ENCODE peak calls at places on chromosomes 3 and 15, in seven cellular contexts. Z is HCT116, C is GM12891, P is breast epithelium, R is GM12892, G is spleen, L is K562. W is an unnamed sample.

GRCh38 chr3:171838218-171838720 is 4.9 kb upstream of the TMEM212 start:
- DNase-seq in L (no peak), Z (no peak), R (no peak), P (no peak), G (no peak), C (no peak), W (no peak)

GRCh38 chr3:46917257-46917656 is 39.7 kb downstream of the PTH1R start:
- DNase-seq in R (no peak), L (no peak), G (peak; percentile 31), C (no peak), Z (no peak), P (no peak), W (no peak)

GRCh38 chr3:77042892-77043291 is 3.0 kb downstream of the ROBO2 start:
- DNase-seq in R (no peak), Z (no peak), L (no peak), P (no peak), C (no peak), G (no peak), W (no peak)

GRCh38 chr15:98174286-98174685 is 213.8 kb downstream of the ARRDC4 start:
- DNase-seq in R (no peak), C (no peak), Z (no peak), P (no peak), G (no peak), L (no peak), W (no peak)

GRCh38 chr3:73621388-73621787 is 3.4 kb downstream of the PDZRN3 start:
- DNase-seq in P (no peak), R (no peak), G (no peak), C (no peak), Z (no peak), L (no peak), W (no peak)

GRCh38 chr3:172760406-172760805 is 9.9 kb downstream of the ECT2 start:
- DNase-seq in Z (no peak), P (no peak), C (no peak), G (no peak), R (no peak), L (no peak), W (no peak)

GRCh38 chr3:58124387-58124786 is 86.4 kb downstream of the DNASE1L3 start:
- DNase-seq in Z (no peak), P (no peak), L (no peak), C (no peak), G (no peak), R (no peak), W (no peak)

GRCh38 chr3:126956361-126956760 is 26.6 kb upstream of the PLXNA1 start:
- DNase-seq in C (no peak), R (no peak), Z (no peak), L (no peak), P (peak; percentile 35), G (peak; percentile 67), W (no peak)

GRCh38 chr3:160678447-160678846 is 1.5 kb downstream of the ARL14 start:
- DNase-seq in Z (no peak), P (no peak), C (no peak), G (no peak), R (no peak), L (no peak), W (no peak)

GRCh38 chr3:148718982-148719862 is 21.5 kb downstream of the AGTR1 start:
- DNase-seq in R (no peak), C (no peak), L (no peak), Z (peak; percentile 4), P (no peak), G (no peak), W (no peak)

GRCh38 chr3:197327701-197328100 is 29.3 kb upstream of the DLG1 start:
- DNase-seq in L (no peak), P (no peak), R (no peak), Z (no peak), G (no peak), C (no peak), W (no peak)

GRCh38 chr3:191378142-191378541 is 47.8 kb upstream of the UTS2B start:
- DNase-seq in Z (no peak), R (no peak), G (no peak), L (no peak), C (no peak), P (no peak), W (no peak)

GRCh38 chr3:195546130-195546560 is 3.0 kb upstream of the PPP1R2 start:
- DNase-seq in C (no peak), R (no peak), G (no peak), L (no peak), Z (peak; percentile 86), P (no peak), W (peak; percentile 91)

GRCh38 chr15:70271422-70272088 is 173.8 kb upstream of the TLE3 start:
- DNase-seq in C (no peak), R (no peak), L (no peak), P (no peak), G (peak; percentile 23), Z (peak; percentile 92), W (no peak)

DNA sequence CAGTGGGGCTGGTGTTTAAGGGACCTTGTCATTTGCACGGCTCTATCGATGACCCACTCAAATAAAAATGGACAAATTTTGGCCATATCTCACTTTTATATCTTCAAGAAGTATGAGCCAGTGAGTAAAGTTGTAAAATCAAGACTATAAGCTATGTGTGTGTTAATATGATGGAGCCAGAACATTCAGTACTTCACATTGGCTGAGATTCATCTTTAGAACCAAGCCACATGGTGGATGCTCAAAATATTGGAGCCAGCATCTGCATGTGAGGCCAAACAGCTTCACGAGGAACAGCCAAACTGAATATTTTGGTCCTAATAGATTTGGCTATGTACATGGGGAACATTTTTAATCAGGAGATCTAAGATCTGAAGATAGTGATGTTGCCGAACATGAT is 1089.7 kb downstream of the TUSC7 start:
- DNase-seq in R (no peak), C (no peak), L (no peak), Z (no peak), G (no peak), P (no peak), W (no peak)
- TF ChIP-seq POLR2AphosphoS5 in R (no peak), C (no peak), L (no peak), Z (no peak), G (no peak), P (no peak), W (no peak)

GRCh38 chr3:50124363-50125226 is 30.5 kb upstream of the SEMA3F start:
- DNase-seq in G (peak; percentile 67), L (no peak), Z (no peak), C (no peak), P (peak; percentile 51), R (no peak), W (no peak)

GRCh38 chr3:50127251-50127671 is 27.9 kb upstream of the SEMA3F start:
- DNase-seq in Z (no peak), G (no peak), C (no peak), P (peak; percentile 70), L (no peak), R (no peak), W (no peak)

GRCh38 chr3:50123394-50124361 is 31.4 kb upstream of the SEMA3F start:
- DNase-seq in L (no peak), C (no peak), R (no peak), P (peak; percentile 51), Z (no peak), G (no peak), W (no peak)

GRCh38 chr3:50126287-50127211 is 28.6 kb upstream of the SEMA3F start:
- DNase-seq in R (no peak), L (no peak), G (peak; percentile 73), Z (no peak), P (peak; percentile 61), C (no peak), W (no peak)

DNA sequence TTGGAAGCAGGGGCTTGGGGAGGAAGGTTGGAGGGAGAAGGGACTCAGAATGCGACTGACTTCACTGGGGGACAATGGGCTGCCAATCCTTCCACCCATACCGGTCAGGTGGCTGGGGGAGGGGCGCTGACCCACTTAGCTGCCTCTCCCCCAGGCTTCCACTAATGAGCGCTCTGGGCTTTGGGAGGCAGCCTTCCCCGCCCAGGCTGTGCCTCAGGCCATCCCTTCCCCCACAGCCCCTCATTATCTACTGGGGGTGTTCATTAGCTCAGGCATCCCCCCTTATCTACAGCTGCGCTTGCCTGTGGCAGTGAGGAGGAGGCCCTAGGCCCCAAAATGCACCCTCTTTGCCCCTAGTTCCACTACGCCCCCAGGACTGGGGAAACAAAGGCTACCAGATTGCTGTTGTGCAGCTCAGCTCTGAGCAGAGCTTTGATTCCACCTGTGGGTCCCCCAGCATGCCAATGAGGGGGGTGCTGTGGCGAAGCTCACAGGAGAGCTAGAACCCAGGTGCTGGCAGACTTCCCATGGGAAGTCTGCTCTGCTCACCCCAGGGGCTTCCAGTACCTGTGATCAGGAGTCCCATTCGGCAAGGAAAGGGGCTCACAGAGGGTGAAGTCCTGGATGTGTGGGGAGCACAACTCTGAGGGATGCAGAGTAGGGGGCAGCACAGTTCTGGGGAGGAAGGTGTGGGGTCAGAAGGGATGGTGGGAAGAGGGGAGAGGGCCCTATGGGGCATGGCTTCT is 29.4 kb upstream of the SEMA3F start:
- DNase-seq in P (peak; percentile 46), G (peak; percentile 35), C (no peak), R (no peak), Z (no peak), L (no peak), W (no peak)
- TF ChIP-seq POLR2AphosphoS5 in P (no peak), G (no peak), C (no peak), R (no peak), Z (no peak), L (no peak), W (no peak)

GRCh38 chr15:88899251-88899650 is 3.9 kb upstream of the HAPLN3 start:
- DNase-seq in C (no peak), R (no peak), Z (no peak), L (no peak), P (no peak), G (no peak), W (no peak)
- TF ChIP-seq POLR2AphosphoS5 in C (no peak), R (no peak), Z (no peak), L (no peak), P (no peak), G (no peak), W (no peak)

GRCh38 chr3:65961733-65962132 is 77.0 kb downstream of the MAGI1 start:
- DNase-seq in R (no peak), C (no peak), Z (no peak), G (no peak), P (no peak), L (no peak), W (no peak)

GRCh38 chr3:65960087-65960486 is 78.6 kb downstream of the MAGI1 start:
- DNase-seq in L (no peak), C (no peak), R (no peak), G (no peak), Z (no peak), P (no peak), W (no peak)

GRCh38 chr3:65955792-65956477 is 82.8 kb downstream of the MAGI1 start:
- DNase-seq in C (no peak), Z (peak; percentile 77), P (no peak), G (no peak), L (no peak), R (no peak), W (no peak)

GRCh38 chr3:65961128-65961527 is 77.6 kb downstream of the MAGI1 start:
- DNase-seq in P (no peak), R (no peak), Z (no peak), L (no peak), C (no peak), G (no peak), W (no peak)

DNA sequence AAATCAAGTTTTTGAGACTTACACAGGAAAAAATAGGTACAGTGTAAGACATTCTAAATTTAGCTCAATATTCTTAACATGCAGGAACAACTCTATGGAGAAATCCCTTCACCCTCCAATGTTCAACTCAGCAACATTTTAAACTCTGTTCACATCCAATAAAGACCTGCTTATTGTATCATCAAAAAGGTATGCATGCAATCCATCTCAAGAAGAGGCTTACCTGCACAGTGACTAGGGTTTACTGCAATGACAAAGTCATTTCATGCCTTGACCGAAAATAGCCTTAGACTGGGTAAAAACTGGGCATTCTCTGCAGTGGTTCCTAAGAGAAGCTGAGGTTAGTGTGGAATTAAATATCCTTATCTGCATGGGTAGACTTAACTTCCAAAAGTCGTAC is 80.5 kb downstream of the MAGI1 start:
- DNase-seq in C (no peak), Z (no peak), L (no peak), P (no peak), R (no peak), G (no peak), W (no peak)
- TF ChIP-seq POLR2AphosphoS5 in C (no peak), Z (no peak), L (no peak), P (no peak), R (no peak), G (no peak), W (no peak)